ENCODE peak calls at places on chromosome X, in seven cellular contexts. One of them, this sample, is unnamed.

GRCh38 chrX:102835504-102836146 is 101.4 kb upstream of the RAB40AL start:
- DNase-seq in GM13977: peak; percentile 7
- DNase-seq in omental fat pad: no peak
- DNase-seq in AG04450: no peak
- DNase-seq in coronary artery: no peak
- DNase-seq in lung: no peak
- DNase-seq in cardiac muscle cell: peak; percentile 51
- DNase-seq in this sample: no peak

GRCh38 chrX:9166566-9166909 is 132.6 kb upstream of the FAM9B start:
- DNase-seq in omental fat pad: no peak
- DNase-seq in coronary artery: no peak
- DNase-seq in cardiac muscle cell: no peak
- DNase-seq in GM13977: no peak
- DNase-seq in AG04450: no peak
- DNase-seq in lung: no peak
- DNase-seq in this sample: no peak

GRCh38 chrX:30735839-30736238 is 82.6 kb downstream of the GK start:
- DNase-seq in GM13977: peak; percentile 67
- DNase-seq in lung: peak; percentile 69
- DNase-seq in omental fat pad: peak; percentile 50
- DNase-seq in cardiac muscle cell: peak; percentile 67
- DNase-seq in coronary artery: no peak
- DNase-seq in AG04450: peak; percentile 2
- DNase-seq in this sample: peak; percentile 75

GRCh38 chrX:21691512-21692018 is 33.4 kb upstream of the KLHL34 start:
- DNase-seq in coronary artery: no peak
- DNase-seq in AG04450: no peak
- DNase-seq in cardiac muscle cell: no peak
- DNase-seq in lung: no peak
- DNase-seq in GM13977: no peak
- DNase-seq in omental fat pad: no peak
- DNase-seq in this sample: no peak

GRCh38 chrX:65874765-65875164 is 165.1 kb downstream of the VSIG4 start:
- DNase-seq in GM13977: no peak
- DNase-seq in lung: no peak
- DNase-seq in omental fat pad: no peak
- DNase-seq in coronary artery: no peak
- DNase-seq in AG04450: no peak
- DNase-seq in cardiac muscle cell: no peak
- DNase-seq in this sample: no peak

GRCh38 chrX:141468940-141469339 is 115.6 kb downstream of the SPANXA1 start:
- DNase-seq in coronary artery: no peak
- DNase-seq in lung: no peak
- DNase-seq in omental fat pad: no peak
- DNase-seq in GM13977: no peak
- DNase-seq in AG04450: no peak
- DNase-seq in cardiac muscle cell: peak; percentile 60
- DNase-seq in this sample: no peak

GRCh38 chrX:150694738-150695410 is 1.7 kb downstream of the MTMR1 start:
- DNase-seq in coronary artery: no peak
- DNase-seq in cardiac muscle cell: no peak
- DNase-seq in GM13977: peak; percentile 62
- DNase-seq in lung: no peak
- DNase-seq in omental fat pad: no peak
- DNase-seq in AG04450: no peak
- DNase-seq in this sample: no peak

GRCh38 chrX:77119706-77120105 is 327.5 kb upstream of the FGF16 start:
- DNase-seq in omental fat pad: no peak
- DNase-seq in AG04450: no peak
- DNase-seq in coronary artery: no peak
- DNase-seq in cardiac muscle cell: no peak
- DNase-seq in GM13977: no peak
- DNase-seq in lung: no peak
- DNase-seq in this sample: no peak

GRCh38 chrX:119817130-119817690 is 25.8 kb upstream of the RPL39 start:
- DNase-seq in cardiac muscle cell: no peak
- DNase-seq in GM13977: no peak
- DNase-seq in lung: no peak
- DNase-seq in omental fat pad: no peak
- DNase-seq in AG04450: no peak
- DNase-seq in coronary artery: no peak
- DNase-seq in this sample: no peak

GRCh38 chrX:136214551-136214950 is 36.6 kb downstream of the MAP7D3 start:
- DNase-seq in coronary artery: no peak
- DNase-seq in lung: no peak
- DNase-seq in AG04450: peak; percentile 37
- DNase-seq in cardiac muscle cell: peak; percentile 88
- DNase-seq in omental fat pad: no peak
- DNase-seq in GM13977: no peak
- DNase-seq in this sample: no peak

GRCh38 chrX:23694606-23695005 is 27.3 kb downstream of the PRDX4 start:
- DNase-seq in cardiac muscle cell: peak; percentile 66
- DNase-seq in AG04450: peak; percentile 16
- DNase-seq in coronary artery: no peak
- DNase-seq in omental fat pad: no peak
- DNase-seq in lung: peak; percentile 61
- DNase-seq in GM13977: peak; percentile 67
- DNase-seq in this sample: peak; percentile 39

GRCh38 chrX:18146954-18147353 is 73.7 kb downstream of the BEND2 start:
- DNase-seq in omental fat pad: no peak
- DNase-seq in coronary artery: no peak
- DNase-seq in GM13977: no peak
- DNase-seq in AG04450: no peak
- DNase-seq in lung: no peak
- DNase-seq in cardiac muscle cell: peak; percentile 5
- DNase-seq in this sample: peak; percentile 18

GRCh38 chrX:140389331-140389730 is 115.5 kb downstream of the SOX3 start:
- DNase-seq in GM13977: no peak
- DNase-seq in coronary artery: no peak
- DNase-seq in omental fat pad: no peak
- DNase-seq in cardiac muscle cell: no peak
- DNase-seq in AG04450: no peak
- DNase-seq in lung: no peak
- DNase-seq in this sample: no peak

GRCh38 chrX:2974946-2975345 is 31.4 kb upstream of the ARSH start:
- DNase-seq in lung: no peak
- DNase-seq in AG04450: no peak
- DNase-seq in cardiac muscle cell: peak; percentile 28
- DNase-seq in GM13977: no peak
- DNase-seq in omental fat pad: no peak
- DNase-seq in coronary artery: no peak
- DNase-seq in this sample: no peak

GRCh38 chrX:122269243-122269781 is 914.8 kb upstream of the GRIA3 start:
- DNase-seq in AG04450: no peak
- DNase-seq in omental fat pad: no peak
- DNase-seq in GM13977: no peak
- DNase-seq in cardiac muscle cell: no peak
- DNase-seq in coronary artery: no peak
- DNase-seq in lung: no peak
- DNase-seq in this sample: no peak

GRCh38 chrX:119095936-119096335 is 23.1 kb downstream of the CT47C1 start:
- DNase-seq in omental fat pad: no peak
- DNase-seq in coronary artery: no peak
- DNase-seq in GM13977: no peak
- DNase-seq in cardiac muscle cell: no peak
- DNase-seq in AG04450: no peak
- DNase-seq in lung: no peak
- DNase-seq in this sample: no peak

GRCh38 chrX:138026211-138026610 is 460.3 kb downstream of the ZIC3 start:
- DNase-seq in coronary artery: no peak
- DNase-seq in GM13977: peak; percentile 28
- DNase-seq in AG04450: no peak
- DNase-seq in lung: no peak
- DNase-seq in omental fat pad: no peak
- DNase-seq in cardiac muscle cell: no peak
- DNase-seq in this sample: no peak

GRCh38 chrX:40663078-40663740 is 15.8 kb upstream of the CXorf38 start:
- DNase-seq in coronary artery: no peak
- DNase-seq in omental fat pad: no peak
- DNase-seq in AG04450: no peak
- DNase-seq in lung: no peak
- DNase-seq in GM13977: no peak
- DNase-seq in cardiac muscle cell: no peak
- DNase-seq in this sample: no peak

GRCh38 chrX:10974920-10975319 is 136.2 kb upstream of the HCCS start:
- DNase-seq in omental fat pad: no peak
- DNase-seq in cardiac muscle cell: no peak
- DNase-seq in AG04450: no peak
- DNase-seq in coronary artery: no peak
- DNase-seq in GM13977: no peak
- DNase-seq in lung: no peak
- DNase-seq in this sample: no peak

GRCh38 chrX:31209005-31209612 is 137.3 kb upstream of the FTHL17 start:
- DNase-seq in cardiac muscle cell: no peak
- DNase-seq in coronary artery: no peak
- DNase-seq in GM13977: no peak
- DNase-seq in AG04450: no peak
- DNase-seq in lung: no peak
- DNase-seq in omental fat pad: no peak
- DNase-seq in this sample: no peak

GRCh38 chrX:10450959-10451355 is 169.4 kb downstream of the MID1 start:
- DNase-seq in cardiac muscle cell: no peak
- DNase-seq in lung: no peak
- DNase-seq in GM13977: no peak
- DNase-seq in omental fat pad: no peak
- DNase-seq in AG04450: no peak
- DNase-seq in coronary artery: no peak
- DNase-seq in this sample: no peak

GRCh38 chrX:21955398-21956189 is 15.1 kb downstream of the SMS start:
- DNase-seq in AG04450: no peak
- DNase-seq in GM13977: no peak
- DNase-seq in cardiac muscle cell: no peak
- DNase-seq in coronary artery: no peak
- DNase-seq in omental fat pad: no peak
- DNase-seq in lung: no peak
- DNase-seq in this sample: no peak

GRCh38 chrX:67435536-67435935 is 108.3 kb upstream of the AR start:
- DNase-seq in omental fat pad: no peak
- DNase-seq in cardiac muscle cell: no peak
- DNase-seq in AG04450: no peak
- DNase-seq in GM13977: no peak
- DNase-seq in lung: no peak
- DNase-seq in coronary artery: no peak
- DNase-seq in this sample: no peak

DNA sequence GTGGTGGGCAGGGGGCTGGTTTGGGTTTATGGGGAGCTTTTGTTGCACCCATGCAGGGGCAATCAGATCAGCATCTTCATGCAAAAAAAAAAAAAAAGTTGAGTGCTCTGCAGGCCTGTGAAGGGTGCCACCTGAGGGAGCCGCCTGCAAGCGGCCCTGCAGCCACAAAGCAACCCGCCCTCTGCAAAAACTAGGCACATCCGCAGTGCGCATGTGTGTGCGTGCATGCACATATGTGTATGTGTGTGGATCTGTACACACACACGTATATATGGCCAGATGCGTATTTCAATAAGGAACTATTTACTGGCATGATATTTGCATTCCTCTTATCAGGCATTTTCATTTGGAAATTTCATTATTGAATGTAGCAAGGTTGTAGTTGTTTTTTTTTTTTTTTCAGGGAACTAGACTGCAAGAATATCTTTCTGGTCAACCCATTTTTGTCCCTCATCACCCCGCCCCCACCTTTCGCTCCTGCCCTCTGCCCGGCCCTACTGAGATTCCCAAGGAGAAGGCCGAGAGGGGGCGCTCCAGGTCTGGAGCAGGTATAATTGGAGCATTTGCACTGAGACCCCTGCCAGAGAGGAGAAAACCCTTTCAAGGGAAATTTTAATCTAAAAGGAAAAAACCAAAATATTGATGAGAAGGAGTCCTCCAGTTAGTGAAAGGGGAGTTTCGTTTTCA is 18.1 kb downstream of the CCNQ start:
- DNase-seq in omental fat pad: no peak
- DNase-seq in cardiac muscle cell: no peak
- DNase-seq in coronary artery: no peak
- DNase-seq in GM13977: no peak
- DNase-seq in AG04450: no peak
- DNase-seq in lung: no peak
- DNase-seq in this sample: no peak
- TF ChIP-seq CTCF in omental fat pad: no peak
- TF ChIP-seq CTCF in cardiac muscle cell: no peak
- TF ChIP-seq CTCF in coronary artery: no peak
- TF ChIP-seq CTCF in GM13977: no peak
- TF ChIP-seq CTCF in AG04450: no peak
- TF ChIP-seq CTCF in lung: no peak
- TF ChIP-seq CTCF in this sample: no peak

GRCh38 chrX:154797006-154797405 is 8.3 kb downstream of the MPP1 start:
- DNase-seq in AG04450: no peak
- DNase-seq in omental fat pad: no peak
- DNase-seq in GM13977: no peak
- DNase-seq in cardiac muscle cell: peak; percentile 21
- DNase-seq in lung: no peak
- DNase-seq in coronary artery: no peak
- DNase-seq in this sample: no peak
- TF ChIP-seq CTCF in AG04450: no peak
- TF ChIP-seq CTCF in omental fat pad: no peak
- TF ChIP-seq CTCF in GM13977: no peak
- TF ChIP-seq CTCF in cardiac muscle cell: no peak
- TF ChIP-seq CTCF in lung: no peak
- TF ChIP-seq CTCF in coronary artery: no peak
- TF ChIP-seq CTCF in this sample: no peak

DNA sequence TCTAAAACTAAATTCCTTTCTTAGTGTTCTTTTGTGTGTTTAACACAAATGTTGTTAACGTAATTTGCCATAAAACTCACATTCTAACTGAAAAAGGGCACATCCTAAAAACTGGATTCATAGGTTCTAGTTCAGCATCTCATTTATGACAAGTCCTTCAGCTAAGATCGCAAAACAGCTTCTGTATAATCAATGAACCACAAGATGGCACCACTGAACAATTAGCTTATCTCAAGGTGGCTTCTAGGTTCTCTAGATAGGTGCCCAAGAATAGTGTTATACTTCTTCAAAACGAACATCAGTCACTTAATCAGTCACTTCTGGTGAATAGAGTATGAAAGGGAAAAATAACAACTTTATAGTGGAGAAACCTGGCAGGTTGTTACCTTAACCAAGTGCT is 54.3 kb downstream of the NRK start:
- DNase-seq in omental fat pad: no peak
- DNase-seq in lung: no peak
- DNase-seq in cardiac muscle cell: peak; percentile 16
- DNase-seq in coronary artery: no peak
- DNase-seq in GM13977: peak; percentile 2
- DNase-seq in AG04450: no peak
- DNase-seq in this sample: no peak
- TF ChIP-seq CTCF in omental fat pad: no peak
- TF ChIP-seq CTCF in lung: no peak
- TF ChIP-seq CTCF in cardiac muscle cell: peak; percentile 19
- TF ChIP-seq CTCF in coronary artery: no peak
- TF ChIP-seq CTCF in GM13977: peak; percentile 40
- TF ChIP-seq CTCF in AG04450: peak; percentile 43
- TF ChIP-seq CTCF in this sample: peak; percentile 39

DNA sequence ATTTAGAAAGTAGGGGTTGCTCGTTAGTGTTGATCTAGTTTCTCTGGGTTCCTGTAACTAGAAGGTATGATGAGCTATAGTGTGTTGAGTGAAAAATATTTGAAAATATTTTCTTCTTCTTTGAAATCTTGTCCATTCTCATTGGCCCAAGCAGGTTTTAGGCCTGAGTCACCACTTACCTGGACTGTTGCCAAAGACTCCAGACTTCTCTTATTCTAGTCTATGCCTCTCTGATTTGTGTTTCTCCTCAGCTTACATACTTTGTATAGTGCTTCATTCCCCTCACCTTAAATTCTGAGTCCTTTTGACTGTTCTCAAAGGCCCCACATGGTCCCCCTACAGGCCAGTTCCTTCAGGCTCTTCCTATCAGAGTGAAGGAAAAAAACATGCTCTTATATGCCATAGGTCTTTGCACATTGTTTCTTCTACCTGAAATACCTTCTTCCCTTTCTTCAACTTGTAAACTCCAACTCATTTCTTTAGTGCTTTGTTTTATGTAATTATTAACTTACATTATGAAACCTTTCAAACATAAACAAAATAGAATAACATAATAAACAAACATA is 258.2 kb downstream of the PPP1R2C start:
- DNase-seq in GM13977: no peak
- DNase-seq in omental fat pad: no peak
- DNase-seq in cardiac muscle cell: peak; percentile 60
- DNase-seq in AG04450: no peak
- DNase-seq in coronary artery: no peak
- DNase-seq in lung: no peak
- DNase-seq in this sample: no peak
- TF ChIP-seq CTCF in GM13977: no peak
- TF ChIP-seq CTCF in omental fat pad: no peak
- TF ChIP-seq CTCF in cardiac muscle cell: peak; percentile 11
- TF ChIP-seq CTCF in AG04450: peak; percentile 19
- TF ChIP-seq CTCF in coronary artery: no peak
- TF ChIP-seq CTCF in lung: no peak
- TF ChIP-seq CTCF in this sample: peak; percentile 32